ENCODE peak calls at places on chromosomes 4 and X, in nine cellular contexts. G, K, Z, L, C, Y, B, H and O are unnamed samples.

GRCh38 chrX:40953369-40953768 is 131.9 kb upstream of the USP9X start:
- DNase-seq in G (no peak), K (no peak), Z (no peak), L (no peak), C (no peak), Y (no peak), B (no peak), H (no peak), O (no peak)

GRCh38 chr4:125551967-125552366 is 237.2 kb downstream of the FAT4 start:
- DNase-seq in G (no peak), K (no peak), Z (no peak), L (no peak), C (no peak), Y (no peak), B (no peak), H (no peak), O (no peak)

GRCh38 chr4:5998333-5998936 is 19.8 kb downstream of the C4orf50 start:
- DNase-seq in G (peak; percentile 15), K (peak; percentile 85), Z (peak; percentile 50), L (peak; percentile 75), C (peak; percentile 57), Y (peak; percentile 79), B (peak; percentile 66), H (peak; percentile 64), O (peak; percentile 53)

GRCh38 chrX:150897371-150898319 is 823 bp downstream of the CD99L2 start:
- DNase-seq in G (peak; percentile 44), K (peak; percentile 43), Z (peak; percentile 47), L (no peak), C (peak; percentile 17), Y (no peak), B (peak; percentile 70), H (peak; percentile 24), O (no peak)

GRCh38 chr4:137370206-137370633 is 162.1 kb downstream of the PCDH18 start:
- DNase-seq in G (no peak), K (peak; percentile 12), Z (no peak), L (no peak), C (no peak), Y (no peak), B (no peak), H (no peak), O (no peak)

GRCh38 chr4:77141964-77142641 is 14.9 kb upstream of the CCNG2 start:
- DNase-seq in G (no peak), K (no peak), Z (no peak), L (no peak), C (no peak), Y (no peak), B (no peak), H (no peak), O (no peak)

GRCh38 chrX:117196481-117196880 is 733.7 kb upstream of the CT83 start:
- DNase-seq in G (no peak), K (no peak), Z (no peak), L (no peak), C (no peak), Y (no peak), B (no peak), H (no peak), O (no peak)

GRCh38 chr4:152690706-152691651 is 11.2 kb upstream of the TMEM154 start:
- DNase-seq in G (no peak), K (peak; percentile 33), Z (no peak), L (no peak), C (no peak), Y (no peak), B (no peak), H (no peak), O (no peak)

GRCh38 chr4:100109921-100110320 is 80.3 kb downstream of the DDIT4L start:
- DNase-seq in G (no peak), K (no peak), Z (no peak), L (no peak), C (no peak), Y (no peak), B (no peak), H (no peak), O (no peak)

GRCh38 chrX:40504801-40505605 is 75.8 kb upstream of the ATP6AP2 start:
- DNase-seq in G (no peak), K (peak; percentile 91), Z (no peak), L (no peak), C (no peak), Y (no peak), B (no peak), H (no peak), O (no peak)

GRCh38 chr4:132383571-132384199 is 765.4 kb upstream of the PCDH10 start:
- DNase-seq in G (no peak), K (no peak), Z (no peak), L (no peak), C (no peak), Y (no peak), B (no peak), H (no peak), O (no peak)

GRCh38 chr4:153249199-153250154 is 45.2 kb downstream of the TRIM2 start:
- DNase-seq in G (peak; percentile 85), K (peak; percentile 94), Z (peak; percentile 66), L (peak; percentile 86), C (peak; percentile 79), Y (no peak), B (peak; percentile 91), H (no peak), O (peak; percentile 75)